ENCODE peak calls at places on chromosomes 7 and 10, in eight cellular contexts. One of them, this sample, is unnamed.

GRCh38 chr10:62594093-62594520 is 210.4 kb upstream of the ADO start:
- DNase-seq in activated naive CD4-positive, alpha-beta T cell: peak; percentile 26
- DNase-seq in NCI-H1417: peak; percentile 64
- DNase-seq in sigmoid colon: no peak
- DNase-seq in stimulated activated CD4-positive, alpha-beta T cell treated with anti-CD3 and anti-CD28 coated beads, TNF-alpha, amount 100 ng/mL, for 1 hour: no peak
- DNase-seq in WTC11: peak; percentile 69
- DNase-seq in HAP-1: peak; percentile 62
- DNase-seq in activated CD4-positive, alpha-beta T cell treated with anti-CD3 and anti-CD28 coated beads, Interleukin-2, amount 50 U/mL, for 4 hours: peak; percentile 41
- DNase-seq in this sample: peak; percentile 50

GRCh38 chr7:142711722-142712616 is 37.3 kb upstream of the PRSS1 start:
- DNase-seq in NCI-H1417: peak; percentile 21
- DNase-seq in stimulated activated CD4-positive, alpha-beta T cell treated with anti-CD3 and anti-CD28 coated beads, TNF-alpha, amount 100 ng/mL, for 1 hour: no peak
- DNase-seq in activated CD4-positive, alpha-beta T cell treated with anti-CD3 and anti-CD28 coated beads, Interleukin-2, amount 50 U/mL, for 4 hours: no peak
- DNase-seq in activated naive CD4-positive, alpha-beta T cell: no peak
- DNase-seq in sigmoid colon: no peak
- DNase-seq in HAP-1: no peak
- DNase-seq in WTC11: no peak
- DNase-seq in this sample: no peak

GRCh38 chr10:114932945-114933344 is 5.0 kb upstream of the TRUB1 start:
- DNase-seq in activated CD4-positive, alpha-beta T cell treated with anti-CD3 and anti-CD28 coated beads, Interleukin-2, amount 50 U/mL, for 4 hours: no peak
- DNase-seq in stimulated activated CD4-positive, alpha-beta T cell treated with anti-CD3 and anti-CD28 coated beads, TNF-alpha, amount 100 ng/mL, for 1 hour: no peak
- DNase-seq in NCI-H1417: no peak
- DNase-seq in HAP-1: no peak
- DNase-seq in activated naive CD4-positive, alpha-beta T cell: no peak
- DNase-seq in WTC11: no peak
- DNase-seq in sigmoid colon: no peak
- DNase-seq in this sample: no peak

GRCh38 chr7:131071786-131072504 is 255.7 kb upstream of the MKLN1 start:
- DNase-seq in sigmoid colon: no peak
- DNase-seq in activated naive CD4-positive, alpha-beta T cell: no peak
- DNase-seq in activated CD4-positive, alpha-beta T cell treated with anti-CD3 and anti-CD28 coated beads, Interleukin-2, amount 50 U/mL, for 4 hours: no peak
- DNase-seq in NCI-H1417: peak; percentile 18
- DNase-seq in HAP-1: peak; percentile 50
- DNase-seq in stimulated activated CD4-positive, alpha-beta T cell treated with anti-CD3 and anti-CD28 coated beads, TNF-alpha, amount 100 ng/mL, for 1 hour: no peak
- DNase-seq in WTC11: no peak
- DNase-seq in this sample: no peak

GRCh38 chr7:149732611-149733010 is 40.8 kb downstream of the ZNF467 start:
- DNase-seq in sigmoid colon: no peak
- DNase-seq in HAP-1: no peak
- DNase-seq in NCI-H1417: no peak
- DNase-seq in activated naive CD4-positive, alpha-beta T cell: no peak
- DNase-seq in activated CD4-positive, alpha-beta T cell treated with anti-CD3 and anti-CD28 coated beads, Interleukin-2, amount 50 U/mL, for 4 hours: no peak
- DNase-seq in WTC11: no peak
- DNase-seq in stimulated activated CD4-positive, alpha-beta T cell treated with anti-CD3 and anti-CD28 coated beads, TNF-alpha, amount 100 ng/mL, for 1 hour: no peak
- DNase-seq in this sample: no peak

GRCh38 chr7:75687246-75688088 is 51.3 kb downstream of the HIP1 start:
- DNase-seq in sigmoid colon: peak; percentile 37
- DNase-seq in stimulated activated CD4-positive, alpha-beta T cell treated with anti-CD3 and anti-CD28 coated beads, TNF-alpha, amount 100 ng/mL, for 1 hour: no peak
- DNase-seq in activated CD4-positive, alpha-beta T cell treated with anti-CD3 and anti-CD28 coated beads, Interleukin-2, amount 50 U/mL, for 4 hours: no peak
- DNase-seq in WTC11: no peak
- DNase-seq in NCI-H1417: no peak
- DNase-seq in HAP-1: no peak
- DNase-seq in activated naive CD4-positive, alpha-beta T cell: no peak
- DNase-seq in this sample: no peak

GRCh38 chr7:143048827-143049226 is 3.3 kb upstream of the OR6V1 start:
- DNase-seq in stimulated activated CD4-positive, alpha-beta T cell treated with anti-CD3 and anti-CD28 coated beads, TNF-alpha, amount 100 ng/mL, for 1 hour: no peak
- DNase-seq in WTC11: no peak
- DNase-seq in HAP-1: no peak
- DNase-seq in NCI-H1417: no peak
- DNase-seq in activated CD4-positive, alpha-beta T cell treated with anti-CD3 and anti-CD28 coated beads, Interleukin-2, amount 50 U/mL, for 4 hours: no peak
- DNase-seq in activated naive CD4-positive, alpha-beta T cell: no peak
- DNase-seq in sigmoid colon: no peak
- DNase-seq in this sample: no peak

GRCh38 chr10:77949167-77949566 is 22.6 kb upstream of the DLG5 start:
- DNase-seq in WTC11: peak; percentile 84
- DNase-seq in sigmoid colon: no peak
- DNase-seq in activated CD4-positive, alpha-beta T cell treated with anti-CD3 and anti-CD28 coated beads, Interleukin-2, amount 50 U/mL, for 4 hours: no peak
- DNase-seq in NCI-H1417: no peak
- DNase-seq in HAP-1: no peak
- DNase-seq in activated naive CD4-positive, alpha-beta T cell: no peak
- DNase-seq in stimulated activated CD4-positive, alpha-beta T cell treated with anti-CD3 and anti-CD28 coated beads, TNF-alpha, amount 100 ng/mL, for 1 hour: no peak
- DNase-seq in this sample: no peak

GRCh38 chr10:934746-935406 is 3.4 kb upstream of the LARP4B start:
- DNase-seq in WTC11: no peak
- DNase-seq in stimulated activated CD4-positive, alpha-beta T cell treated with anti-CD3 and anti-CD28 coated beads, TNF-alpha, amount 100 ng/mL, for 1 hour: no peak
- DNase-seq in activated CD4-positive, alpha-beta T cell treated with anti-CD3 and anti-CD28 coated beads, Interleukin-2, amount 50 U/mL, for 4 hours: no peak
- DNase-seq in NCI-H1417: no peak
- DNase-seq in sigmoid colon: no peak
- DNase-seq in activated naive CD4-positive, alpha-beta T cell: no peak
- DNase-seq in HAP-1: no peak
- DNase-seq in this sample: no peak

GRCh38 chr10:61901829-61902447 is 439 bp downstream of the ARID5B start:
- DNase-seq in activated CD4-positive, alpha-beta T cell treated with anti-CD3 and anti-CD28 coated beads, Interleukin-2, amount 50 U/mL, for 4 hours: no peak
- DNase-seq in HAP-1: peak; percentile 29
- DNase-seq in stimulated activated CD4-positive, alpha-beta T cell treated with anti-CD3 and anti-CD28 coated beads, TNF-alpha, amount 100 ng/mL, for 1 hour: no peak
- DNase-seq in sigmoid colon: no peak
- DNase-seq in NCI-H1417: peak; percentile 65
- DNase-seq in WTC11: no peak
- DNase-seq in activated naive CD4-positive, alpha-beta T cell: no peak
- DNase-seq in this sample: no peak

GRCh38 chr7:19108985-19109946 is 8.2 kb downstream of the TWIST1 start:
- DNase-seq in sigmoid colon: no peak
- DNase-seq in activated CD4-positive, alpha-beta T cell treated with anti-CD3 and anti-CD28 coated beads, Interleukin-2, amount 50 U/mL, for 4 hours: no peak
- DNase-seq in WTC11: no peak
- DNase-seq in stimulated activated CD4-positive, alpha-beta T cell treated with anti-CD3 and anti-CD28 coated beads, TNF-alpha, amount 100 ng/mL, for 1 hour: no peak
- DNase-seq in NCI-H1417: no peak
- DNase-seq in HAP-1: no peak
- DNase-seq in activated naive CD4-positive, alpha-beta T cell: no peak
- DNase-seq in this sample: no peak

GRCh38 chr10:49744924-49745605 is 17.1 kb downstream of the OGDHL start:
- DNase-seq in NCI-H1417: no peak
- DNase-seq in activated CD4-positive, alpha-beta T cell treated with anti-CD3 and anti-CD28 coated beads, Interleukin-2, amount 50 U/mL, for 4 hours: no peak
- DNase-seq in WTC11: peak; percentile 45
- DNase-seq in activated naive CD4-positive, alpha-beta T cell: no peak
- DNase-seq in HAP-1: no peak
- DNase-seq in stimulated activated CD4-positive, alpha-beta T cell treated with anti-CD3 and anti-CD28 coated beads, TNF-alpha, amount 100 ng/mL, for 1 hour: no peak
- DNase-seq in sigmoid colon: no peak
- DNase-seq in this sample: no peak

GRCh38 chr10:75450062-75450429 is 18.6 kb downstream of the LRMDA start:
- DNase-seq in NCI-H1417: peak; percentile 76
- DNase-seq in stimulated activated CD4-positive, alpha-beta T cell treated with anti-CD3 and anti-CD28 coated beads, TNF-alpha, amount 100 ng/mL, for 1 hour: no peak
- DNase-seq in activated naive CD4-positive, alpha-beta T cell: no peak
- DNase-seq in sigmoid colon: no peak
- DNase-seq in WTC11: no peak
- DNase-seq in activated CD4-positive, alpha-beta T cell treated with anti-CD3 and anti-CD28 coated beads, Interleukin-2, amount 50 U/mL, for 4 hours: no peak
- DNase-seq in HAP-1: no peak
- DNase-seq in this sample: no peak

GRCh38 chr7:141511370-141512335 is 39.6 kb upstream of the AGK start:
- DNase-seq in stimulated activated CD4-positive, alpha-beta T cell treated with anti-CD3 and anti-CD28 coated beads, TNF-alpha, amount 100 ng/mL, for 1 hour: no peak
- DNase-seq in WTC11: peak; percentile 61
- DNase-seq in sigmoid colon: no peak
- DNase-seq in NCI-H1417: peak; percentile 75
- DNase-seq in HAP-1: no peak
- DNase-seq in activated naive CD4-positive, alpha-beta T cell: no peak
- DNase-seq in activated CD4-positive, alpha-beta T cell treated with anti-CD3 and anti-CD28 coated beads, Interleukin-2, amount 50 U/mL, for 4 hours: no peak
- DNase-seq in this sample: no peak

GRCh38 chr7:134741901-134742635 is 37.4 kb upstream of the CALD1 start:
- DNase-seq in sigmoid colon: no peak
- DNase-seq in activated naive CD4-positive, alpha-beta T cell: no peak
- DNase-seq in NCI-H1417: no peak
- DNase-seq in HAP-1: no peak
- DNase-seq in activated CD4-positive, alpha-beta T cell treated with anti-CD3 and anti-CD28 coated beads, Interleukin-2, amount 50 U/mL, for 4 hours: no peak
- DNase-seq in WTC11: peak; percentile 62
- DNase-seq in stimulated activated CD4-positive, alpha-beta T cell treated with anti-CD3 and anti-CD28 coated beads, TNF-alpha, amount 100 ng/mL, for 1 hour: no peak
- DNase-seq in this sample: no peak

GRCh38 chr10:110508806-110509544 is 11.3 kb downstream of the DUSP5 start:
- DNase-seq in sigmoid colon: peak; percentile 67
- DNase-seq in HAP-1: no peak
- DNase-seq in WTC11: no peak
- DNase-seq in activated CD4-positive, alpha-beta T cell treated with anti-CD3 and anti-CD28 coated beads, Interleukin-2, amount 50 U/mL, for 4 hours: no peak
- DNase-seq in activated naive CD4-positive, alpha-beta T cell: no peak
- DNase-seq in stimulated activated CD4-positive, alpha-beta T cell treated with anti-CD3 and anti-CD28 coated beads, TNF-alpha, amount 100 ng/mL, for 1 hour: no peak
- DNase-seq in NCI-H1417: peak; percentile 87
- DNase-seq in this sample: no peak

GRCh38 chr7:101590663-101591435 is 38.2 kb downstream of the MYL10 start:
- DNase-seq in sigmoid colon: no peak
- DNase-seq in activated naive CD4-positive, alpha-beta T cell: no peak
- DNase-seq in WTC11: no peak
- DNase-seq in HAP-1: no peak
- DNase-seq in stimulated activated CD4-positive, alpha-beta T cell treated with anti-CD3 and anti-CD28 coated beads, TNF-alpha, amount 100 ng/mL, for 1 hour: no peak
- DNase-seq in NCI-H1417: no peak
- DNase-seq in activated CD4-positive, alpha-beta T cell treated with anti-CD3 and anti-CD28 coated beads, Interleukin-2, amount 50 U/mL, for 4 hours: no peak
- DNase-seq in this sample: no peak

GRCh38 chr7:127683776-127684681 is 32.0 kb downstream of the SND1 start:
- DNase-seq in activated naive CD4-positive, alpha-beta T cell: no peak
- DNase-seq in WTC11: no peak
- DNase-seq in HAP-1: peak; percentile 55
- DNase-seq in activated CD4-positive, alpha-beta T cell treated with anti-CD3 and anti-CD28 coated beads, Interleukin-2, amount 50 U/mL, for 4 hours: no peak
- DNase-seq in NCI-H1417: peak; percentile 88
- DNase-seq in stimulated activated CD4-positive, alpha-beta T cell treated with anti-CD3 and anti-CD28 coated beads, TNF-alpha, amount 100 ng/mL, for 1 hour: no peak
- DNase-seq in sigmoid colon: no peak
- DNase-seq in this sample: no peak